ENCODE peak calls at places on chromosomes 6 and 20, in four cellular contexts. K is GM12878, Y is K562, F is HepG2. I is an unnamed sample.

GRCh38 chr6:165580139-165580538 is 82.9 kb downstream of the PDE10A start:
- DNase-seq in Y (no peak), F (no peak), K (no peak), I (no peak)

GRCh38 chr6:159970659-159971063 is 1.8 kb downstream of the IGF2R start:
- DNase-seq in Y (no peak), K (no peak), F (no peak), I (no peak)

GRCh38 chr20:63572788-63573738 is 976 bp downstream of the HELZ2 start:
- DNase-seq in F (peak), Y (peak), K (no peak), I (peak)

GRCh38 chr20:24572140-24572539 is 102.7 kb downstream of the SYNDIG1 start:
- DNase-seq in Y (no peak), F (no peak), K (no peak), I (no peak)

GRCh38 chr20:14790771-14791517 is 453.5 kb upstream of the FLRT3 start:
- DNase-seq in Y (no peak), K (no peak), F (no peak), I (no peak)

GRCh38 chr6:157724138-157724537 is 98.9 kb upstream of the SNX9 start:
- DNase-seq in F (no peak), Y (no peak), K (no peak), I (no peak)

GRCh38 chr6:74578339-74578738 is 627.5 kb downstream of the COL12A1 start:
- DNase-seq in Y (no peak), F (no peak), K (no peak), I (no peak)

GRCh38 chr20:51712501-51713212 is 55.5 kb downstream of the ATP9A start:
- DNase-seq in K (no peak), F (peak), Y (peak), I (peak)

GRCh38 chr20:7327815-7328214 is 560.3 kb downstream of the BMP2 start:
- DNase-seq in Y (no peak), F (no peak), K (no peak), I (no peak)

GRCh38 chr6:138227316-138227781 is 9.1 kb upstream of the PBOV1 start:
- DNase-seq in Y (no peak), K (no peak), F (peak), I (no peak)

GRCh38 chr6:134405386-134406087 is 87.6 kb upstream of the SGK1 start:
- DNase-seq in K (no peak), F (no peak), Y (no peak), I (no peak)

GRCh38 chr6:21501815-21502214 is 91.7 kb upstream of the SOX4 start:
- DNase-seq in F (no peak), Y (no peak), K (no peak), I (no peak)

GRCh38 chr6:97947841-97948240 is 664.8 kb upstream of the MMS22L start:
- DNase-seq in F (peak), K (no peak), Y (no peak), I (no peak)

GRCh38 chr6:16331328-16332174 is 93.2 kb downstream of the GMPR start:
- DNase-seq in Y (peak), K (no peak), F (peak), I (peak)

GRCh38 chr6:38262609-38263008 is 377.1 kb downstream of the BTBD9 start:
- DNase-seq in F (no peak), Y (no peak), K (no peak), I (no peak)

GRCh38 chr6:25278557-25278913 is 639 bp upstream of the CARMIL1 start:
- DNase-seq in F (no peak), K (no peak), Y (no peak), I (no peak)

GRCh38 chr6:133888931-133889556 is at the start of gene TCF21:
- DNase-seq in F (no peak), Y (no peak), K (no peak), I (no peak)

GRCh38 chr6:83488448-83488847 is 23.9 kb upstream of the PRSS35 start:
- DNase-seq in Y (no peak), K (no peak), F (no peak), I (no peak)

GRCh38 chr6:195861-196360 is 96.4 kb upstream of the DUSP22 start:
- DNase-seq in K (no peak), Y (no peak), F (no peak), I (no peak)

GRCh38 chr6:130365166-130366010 is 429 bp upstream of the TMEM200A start:
- DNase-seq in Y (peak), K (no peak), F (peak), I (peak)

GRCh38 chr6:41984623-41985022 is 43.0 kb upstream of the CCND3 start:
- DNase-seq in K (no peak), F (no peak), Y (no peak), I (no peak)
- TF ChIP-seq FOXM1 in K (no peak), F (no peak), Y (no peak), I (no peak)

DNA sequence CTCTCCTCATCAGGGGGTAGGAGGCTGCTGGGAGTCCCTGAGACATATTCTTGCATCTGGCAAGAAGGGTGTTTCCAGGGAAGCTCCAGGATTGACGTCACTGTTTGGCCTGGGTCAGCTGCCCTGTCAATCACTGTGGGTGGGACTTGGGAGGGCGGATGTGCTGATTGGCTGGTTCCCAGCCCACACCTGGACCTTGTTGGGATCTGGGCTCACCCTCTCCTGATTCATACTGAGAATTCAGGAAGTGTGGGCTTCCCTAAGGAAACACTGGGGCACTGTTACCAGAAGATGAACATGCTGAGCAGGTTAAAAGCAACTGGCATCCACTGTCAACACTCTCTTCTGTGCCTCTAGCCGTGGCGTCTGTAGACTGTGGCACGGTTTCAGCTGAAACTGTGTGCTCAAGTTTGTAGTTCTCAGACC is 36.5 kb downstream of the CDH26 start:
- DNase-seq in Y (peak), F (no peak), K (no peak), I (no peak)
- TF ChIP-seq TARDBP in Y (no peak), F (no peak), K (no peak), I (no peak)

GRCh38 chr6:19849736-19850135 is 12.6 kb downstream of the ID4 start:
- DNase-seq in K (no peak), F (no peak), Y (no peak), I (no peak)
- TF ChIP-seq SP1 in K (no peak), F (no peak), Y (no peak), I (no peak)

GRCh38 chr20:40416274-40416673 is 272.8 kb downstream of the MAFB start:
- DNase-seq in Y (no peak), K (no peak), F (no peak), I (no peak)

GRCh38 chr20:40414843-40415615 is 274.0 kb downstream of the MAFB start:
- DNase-seq in K (no peak), F (no peak), Y (no peak), I (no peak)
- TF ChIP-seq FOXM1 in K (no peak), F (no peak), Y (no peak), I (no peak)

GRCh38 chr6:55088896-55089295 is 85.4 kb upstream of the HCRTR2 start:
- DNase-seq in K (no peak), F (no peak), Y (no peak), I (no peak)
- TF ChIP-seq TARDBP in K (no peak), F (no peak), Y (no peak), I (no peak)

GRCh38 chr6:167962717-167963116 is 34.8 kb upstream of the KIF25 start:
- DNase-seq in Y (no peak), F (no peak), K (no peak), I (no peak)
- TF ChIP-seq SP1 in Y (no peak), F (no peak), K (no peak), I (no peak)

DNA sequence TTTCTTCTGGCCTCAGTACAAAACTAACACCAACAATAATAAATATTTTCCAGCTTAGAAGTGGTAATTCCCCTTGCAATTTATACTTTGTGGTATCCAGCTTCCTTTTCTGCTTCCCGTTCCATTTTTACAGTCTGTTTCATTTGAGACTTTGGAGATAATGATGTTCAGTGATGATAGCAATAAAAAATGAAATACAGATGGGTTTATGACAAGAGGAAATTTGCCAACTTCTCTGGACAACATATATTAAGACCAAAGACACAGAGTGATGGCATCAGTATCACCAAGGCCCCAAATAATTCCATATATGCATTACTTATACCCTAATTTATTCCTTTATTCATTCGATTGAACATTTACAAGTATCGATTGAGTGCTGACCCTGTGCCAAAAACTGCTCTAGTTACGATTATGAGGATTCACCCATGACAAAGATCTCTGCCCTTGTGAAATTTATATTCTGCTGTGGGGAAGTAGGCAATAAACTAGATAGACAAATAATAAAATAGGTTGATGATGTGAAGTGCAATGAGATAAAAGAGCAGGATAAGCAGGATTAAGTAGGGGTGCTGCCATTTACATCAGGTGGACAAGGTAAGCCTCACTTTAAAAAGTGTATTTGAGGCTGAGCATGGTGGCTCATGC is 18.1 kb upstream of the TASP1 start:
- DNase-seq in K (no peak), Y (no peak), F (no peak), I (no peak)
- TF ChIP-seq FOXM1 in K (no peak), Y (no peak), F (no peak), I (no peak)

GRCh38 chr6:104771258-104771832 is 88.4 kb downstream of the HACE1 start:
- DNase-seq in Y (peak), F (peak), K (no peak), I (peak)
- TF ChIP-seq TARDBP in Y (no peak), F (no peak), K (no peak), I (no peak)

DNA sequence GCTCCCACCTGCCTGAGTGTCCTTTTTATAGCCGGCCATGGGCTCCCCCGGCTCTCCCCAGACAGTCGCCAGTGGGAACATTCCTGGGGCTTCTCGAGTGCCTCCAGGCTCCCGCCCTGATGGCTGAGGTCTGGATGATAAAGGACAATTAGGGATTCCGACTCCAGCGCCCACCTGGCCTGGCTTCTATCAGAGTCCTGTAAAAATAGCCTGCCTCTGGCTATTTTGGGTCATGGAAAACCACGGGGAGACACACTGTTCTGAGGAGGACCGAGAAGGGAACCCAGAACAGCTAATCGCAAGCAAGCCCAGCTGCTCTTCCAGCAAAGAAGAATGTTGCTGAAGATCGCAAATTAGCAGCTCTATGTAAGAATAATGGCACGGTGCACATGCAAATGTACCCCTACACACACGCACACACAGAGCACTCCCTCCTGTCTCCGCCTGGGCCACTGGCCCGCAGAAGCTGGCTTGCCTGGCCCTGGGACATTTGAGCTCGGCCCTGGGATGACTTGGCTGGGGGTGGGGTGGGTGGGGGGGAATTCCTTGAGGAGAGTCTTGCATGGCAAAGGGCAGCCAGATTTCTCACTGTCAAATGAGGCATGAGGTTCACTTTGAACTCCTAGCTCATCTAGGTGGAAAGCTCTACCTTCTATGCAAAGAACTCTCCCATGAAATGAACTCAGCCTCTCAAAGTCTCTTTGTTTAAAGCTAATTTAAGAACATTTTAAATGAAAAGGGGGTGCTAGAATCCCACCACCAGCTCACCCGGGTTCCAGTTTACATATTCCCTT is 55.3 kb downstream of the CTCFL start:
- DNase-seq in Y (no peak), F (no peak), K (no peak), I (no peak)
- TF ChIP-seq SP1 in Y (no peak), F (no peak), K (no peak), I (no peak)

I was measured in HEK293T.